ENCODE peak calls at places on chromosomes 12 and 14, in five cellular contexts. One of them, this sample, is unnamed.

GRCh38 chr14:94680498-94681288 is 68.5 kb downstream of the SERPINA3 start:
- DNase-seq in osteoblast: no peak
- DNase-seq in dorsolateral prefrontal cortex: no peak
- DNase-seq in RWPE2: peak
- DNase-seq in SK-N-SH: no peak
- DNase-seq in this sample: no peak

GRCh38 chr12:59452259-59452658 is 143.6 kb upstream of the SLC16A7 start:
- DNase-seq in osteoblast: peak
- DNase-seq in dorsolateral prefrontal cortex: no peak
- DNase-seq in RWPE2: no peak
- DNase-seq in SK-N-SH: no peak
- DNase-seq in this sample: peak

GRCh38 chr12:108879615-108880254 is at the start of gene DAO:
- DNase-seq in osteoblast: no peak
- DNase-seq in dorsolateral prefrontal cortex: no peak
- DNase-seq in RWPE2: no peak
- DNase-seq in SK-N-SH: no peak
- DNase-seq in this sample: no peak

GRCh38 chr12:80935076-80935475 is 2.7 kb downstream of the LIN7A start:
- DNase-seq in osteoblast: no peak
- DNase-seq in dorsolateral prefrontal cortex: no peak
- DNase-seq in RWPE2: no peak
- DNase-seq in SK-N-SH: no peak
- DNase-seq in this sample: no peak

GRCh38 chr14:24481622-24482324 is 26.3 kb downstream of the CMA1 start:
- DNase-seq in osteoblast: peak
- DNase-seq in dorsolateral prefrontal cortex: no peak
- DNase-seq in RWPE2: no peak
- DNase-seq in SK-N-SH: peak
- DNase-seq in this sample: no peak

GRCh38 chr14:97218713-97219355 is 421.7 kb downstream of the VRK1 start:
- DNase-seq in osteoblast: peak
- DNase-seq in dorsolateral prefrontal cortex: no peak
- DNase-seq in RWPE2: no peak
- DNase-seq in SK-N-SH: peak
- DNase-seq in this sample: no peak

GRCh38 chr14:101132051-101132541 is 228.6 kb upstream of the RTL1 start:
- DNase-seq in osteoblast: peak
- DNase-seq in dorsolateral prefrontal cortex: no peak
- DNase-seq in RWPE2: no peak
- DNase-seq in SK-N-SH: peak
- DNase-seq in this sample: no peak

GRCh38 chr12:75444444-75445136 is 36.0 kb upstream of the GLIPR1 start:
- DNase-seq in osteoblast: peak
- DNase-seq in dorsolateral prefrontal cortex: no peak
- DNase-seq in RWPE2: no peak
- DNase-seq in SK-N-SH: no peak
- DNase-seq in this sample: peak

GRCh38 chr12:32181498-32182175 is 75.0 kb downstream of the BICD1 start:
- DNase-seq in osteoblast: peak
- DNase-seq in dorsolateral prefrontal cortex: no peak
- DNase-seq in RWPE2: no peak
- DNase-seq in SK-N-SH: peak
- DNase-seq in this sample: no peak

GRCh38 chr12:89768586-89769482 is 60.2 kb upstream of the ATP2B1 start:
- DNase-seq in osteoblast: peak
- DNase-seq in dorsolateral prefrontal cortex: no peak
- DNase-seq in RWPE2: peak
- DNase-seq in SK-N-SH: no peak
- DNase-seq in this sample: peak

GRCh38 chr12:43836455-43836989 is 641 bp downstream of the TMEM117 start:
- DNase-seq in osteoblast: peak
- DNase-seq in dorsolateral prefrontal cortex: no peak
- DNase-seq in RWPE2: no peak
- DNase-seq in SK-N-SH: peak
- DNase-seq in this sample: no peak

GRCh38 chr14:68785817-68786490 is 6.9 kb downstream of the ZFP36L1 start:
- DNase-seq in osteoblast: peak
- DNase-seq in dorsolateral prefrontal cortex: no peak
- DNase-seq in RWPE2: peak
- DNase-seq in SK-N-SH: no peak
- DNase-seq in this sample: no peak

GRCh38 chr12:22687677-22688076 is 62.7 kb downstream of the ETNK1 start:
- DNase-seq in osteoblast: peak
- DNase-seq in dorsolateral prefrontal cortex: no peak
- DNase-seq in RWPE2: no peak
- DNase-seq in SK-N-SH: no peak
- DNase-seq in this sample: no peak

GRCh38 chr12:93537769-93538168 is 34.7 kb upstream of the SOCS2 start:
- DNase-seq in osteoblast: no peak
- DNase-seq in dorsolateral prefrontal cortex: no peak
- DNase-seq in RWPE2: no peak
- DNase-seq in SK-N-SH: no peak
- DNase-seq in this sample: no peak
- TF ChIP-seq CTCF in osteoblast: peak
- TF ChIP-seq CTCF in dorsolateral prefrontal cortex: no peak
- TF ChIP-seq CTCF in RWPE2: no peak
- TF ChIP-seq CTCF in SK-N-SH: peak
- TF ChIP-seq CTCF in this sample: no peak

GRCh38 chr14:20610002-20610765 is 19.0 kb upstream of the RNASE12 start:
- DNase-seq in osteoblast: peak
- DNase-seq in dorsolateral prefrontal cortex: peak
- DNase-seq in RWPE2: peak
- DNase-seq in SK-N-SH: peak
- DNase-seq in this sample: peak

GRCh38 chr14:20606902-20607242 is 15.7 kb upstream of the RNASE12 start:
- DNase-seq in osteoblast: no peak
- DNase-seq in dorsolateral prefrontal cortex: no peak
- DNase-seq in RWPE2: peak
- DNase-seq in SK-N-SH: no peak
- DNase-seq in this sample: no peak

GRCh38 chr14:20609215-20610001 is 18.2 kb upstream of the RNASE12 start:
- DNase-seq in osteoblast: peak
- DNase-seq in dorsolateral prefrontal cortex: peak
- DNase-seq in RWPE2: peak
- DNase-seq in SK-N-SH: peak
- DNase-seq in this sample: peak

GRCh38 chr14:20607617-20608016 is 16.4 kb upstream of the RNASE12 start:
- DNase-seq in osteoblast: no peak
- DNase-seq in dorsolateral prefrontal cortex: no peak
- DNase-seq in RWPE2: no peak
- DNase-seq in SK-N-SH: no peak
- DNase-seq in this sample: no peak

GRCh38 chr14:20608383-20609095 is 17.4 kb upstream of the RNASE12 start:
- DNase-seq in osteoblast: no peak
- DNase-seq in dorsolateral prefrontal cortex: no peak
- DNase-seq in RWPE2: no peak
- DNase-seq in SK-N-SH: no peak
- DNase-seq in this sample: no peak
- H3K4me3 ChIP-seq in osteoblast: no peak
- H3K4me3 ChIP-seq in dorsolateral prefrontal cortex: no peak
- H3K4me3 ChIP-seq in RWPE2: no peak
- H3K4me3 ChIP-seq in SK-N-SH: no peak
- H3K4me3 ChIP-seq in this sample: no peak

DNA sequence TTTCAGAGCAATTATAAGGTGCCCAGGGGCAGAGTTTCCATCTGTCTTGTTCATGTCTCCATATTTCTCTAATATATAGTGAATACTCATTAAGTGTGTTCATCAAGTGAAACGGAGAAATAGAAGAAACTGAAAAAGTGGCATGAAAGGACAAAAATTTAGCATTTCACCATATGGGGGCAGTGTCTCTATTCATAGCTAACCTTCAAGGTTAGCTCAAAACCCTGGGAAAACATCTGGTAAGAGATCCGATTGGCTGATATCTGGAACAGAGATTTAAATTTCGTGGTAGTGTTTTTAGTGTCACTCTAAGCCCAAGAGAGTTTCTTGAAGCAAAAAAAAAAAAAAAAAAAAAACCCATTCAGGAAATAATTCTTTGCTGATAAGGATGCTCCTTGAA is 367.5 kb downstream of the DAD1 start:
- DNase-seq in osteoblast: no peak
- DNase-seq in dorsolateral prefrontal cortex: no peak
- DNase-seq in RWPE2: no peak
- DNase-seq in SK-N-SH: peak
- DNase-seq in this sample: no peak
- TF ChIP-seq CTCF in osteoblast: peak
- TF ChIP-seq CTCF in dorsolateral prefrontal cortex: no peak
- TF ChIP-seq CTCF in RWPE2: peak
- TF ChIP-seq CTCF in SK-N-SH: peak
- TF ChIP-seq CTCF in this sample: peak

DNA sequence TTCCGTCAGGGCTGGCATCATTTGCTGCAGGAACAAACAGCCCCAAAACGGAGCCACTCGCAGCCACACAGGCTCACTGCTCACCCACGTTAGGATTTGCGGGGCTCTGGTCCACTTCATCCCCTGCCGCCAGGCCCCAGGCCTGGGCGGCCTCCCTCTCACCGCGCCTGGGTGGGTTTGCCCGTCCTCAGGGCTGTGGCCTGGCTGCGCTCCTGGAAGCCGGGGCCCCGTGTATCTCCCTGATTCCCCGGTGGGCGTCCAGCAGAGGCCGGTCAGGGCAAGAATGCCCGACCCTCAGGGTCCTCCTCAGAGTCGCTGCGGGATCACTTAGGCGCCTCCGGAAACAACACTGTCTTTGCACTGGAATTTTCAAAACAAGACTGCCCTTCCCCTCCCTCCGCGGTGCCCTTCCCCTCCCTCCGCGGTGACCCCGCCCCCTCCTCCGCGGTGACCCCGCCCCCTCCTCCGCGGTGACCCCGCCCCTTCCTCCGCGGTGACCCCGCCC is 15.7 kb upstream of the FBRSL1 start:
- DNase-seq in osteoblast: no peak
- DNase-seq in dorsolateral prefrontal cortex: no peak
- DNase-seq in RWPE2: no peak
- DNase-seq in SK-N-SH: peak
- DNase-seq in this sample: no peak
- H3K4me3 ChIP-seq in osteoblast: no peak
- H3K4me3 ChIP-seq in dorsolateral prefrontal cortex: no peak
- H3K4me3 ChIP-seq in RWPE2: no peak
- H3K4me3 ChIP-seq in SK-N-SH: peak
- H3K4me3 ChIP-seq in this sample: no peak

GRCh38 chr14:78178071-78178470 is 7.9 kb downstream of the NRXN3 start:
- DNase-seq in osteoblast: no peak
- DNase-seq in dorsolateral prefrontal cortex: no peak
- DNase-seq in RWPE2: no peak
- DNase-seq in SK-N-SH: no peak
- DNase-seq in this sample: no peak
- TF ChIP-seq CTCF in osteoblast: no peak
- TF ChIP-seq CTCF in dorsolateral prefrontal cortex: no peak
- TF ChIP-seq CTCF in RWPE2: no peak
- TF ChIP-seq CTCF in SK-N-SH: no peak
- TF ChIP-seq CTCF in this sample: no peak

GRCh38 chr12:130737731-130738130 is 21.6 kb upstream of the RIMBP2 start:
- DNase-seq in osteoblast: no peak
- DNase-seq in dorsolateral prefrontal cortex: no peak
- DNase-seq in RWPE2: no peak
- DNase-seq in SK-N-SH: no peak
- DNase-seq in this sample: no peak
- H3K4me3 ChIP-seq in osteoblast: no peak
- H3K4me3 ChIP-seq in dorsolateral prefrontal cortex: no peak
- H3K4me3 ChIP-seq in RWPE2: no peak
- H3K4me3 ChIP-seq in SK-N-SH: no peak
- H3K4me3 ChIP-seq in this sample: no peak

GRCh38 chr14:36245223-36245622 is 68.7 kb upstream of the PTCSC3 start:
- DNase-seq in osteoblast: no peak
- DNase-seq in dorsolateral prefrontal cortex: no peak
- DNase-seq in RWPE2: no peak
- DNase-seq in SK-N-SH: no peak
- DNase-seq in this sample: no peak

GRCh38 chr14:36243183-36243582 is 66.7 kb upstream of the PTCSC3 start:
- DNase-seq in osteoblast: no peak
- DNase-seq in dorsolateral prefrontal cortex: no peak
- DNase-seq in RWPE2: no peak
- DNase-seq in SK-N-SH: no peak
- DNase-seq in this sample: no peak

GRCh38 chr14:36238666-36239363 is 62.3 kb upstream of the PTCSC3 start:
- DNase-seq in osteoblast: no peak
- DNase-seq in dorsolateral prefrontal cortex: no peak
- DNase-seq in RWPE2: no peak
- DNase-seq in SK-N-SH: no peak
- DNase-seq in this sample: peak

GRCh38 chr14:36241183-36241582 is 64.7 kb upstream of the PTCSC3 start:
- DNase-seq in osteoblast: no peak
- DNase-seq in dorsolateral prefrontal cortex: no peak
- DNase-seq in RWPE2: no peak
- DNase-seq in SK-N-SH: no peak
- DNase-seq in this sample: no peak
- TF ChIP-seq CTCF in osteoblast: no peak
- TF ChIP-seq CTCF in dorsolateral prefrontal cortex: peak
- TF ChIP-seq CTCF in RWPE2: peak
- TF ChIP-seq CTCF in SK-N-SH: peak
- TF ChIP-seq CTCF in this sample: peak

GRCh38 chr14:49868720-49869114 is 16.1 kb upstream of the NEMF start:
- DNase-seq in osteoblast: no peak
- DNase-seq in dorsolateral prefrontal cortex: no peak
- DNase-seq in RWPE2: no peak
- DNase-seq in SK-N-SH: no peak
- DNase-seq in this sample: no peak
- H3K4me3 ChIP-seq in osteoblast: peak
- H3K4me3 ChIP-seq in dorsolateral prefrontal cortex: peak
- H3K4me3 ChIP-seq in RWPE2: peak
- H3K4me3 ChIP-seq in SK-N-SH: peak
- H3K4me3 ChIP-seq in this sample: peak

GRCh38 chr12:42588981-42589464 is 523 bp downstream of the PRICKLE1 start:
- DNase-seq in osteoblast: peak
- DNase-seq in dorsolateral prefrontal cortex: peak
- DNase-seq in RWPE2: no peak
- DNase-seq in SK-N-SH: peak
- DNase-seq in this sample: no peak
- TF ChIP-seq CTCF in osteoblast: peak
- TF ChIP-seq CTCF in dorsolateral prefrontal cortex: no peak
- TF ChIP-seq CTCF in RWPE2: peak
- TF ChIP-seq CTCF in SK-N-SH: peak
- TF ChIP-seq CTCF in this sample: peak

DNA sequence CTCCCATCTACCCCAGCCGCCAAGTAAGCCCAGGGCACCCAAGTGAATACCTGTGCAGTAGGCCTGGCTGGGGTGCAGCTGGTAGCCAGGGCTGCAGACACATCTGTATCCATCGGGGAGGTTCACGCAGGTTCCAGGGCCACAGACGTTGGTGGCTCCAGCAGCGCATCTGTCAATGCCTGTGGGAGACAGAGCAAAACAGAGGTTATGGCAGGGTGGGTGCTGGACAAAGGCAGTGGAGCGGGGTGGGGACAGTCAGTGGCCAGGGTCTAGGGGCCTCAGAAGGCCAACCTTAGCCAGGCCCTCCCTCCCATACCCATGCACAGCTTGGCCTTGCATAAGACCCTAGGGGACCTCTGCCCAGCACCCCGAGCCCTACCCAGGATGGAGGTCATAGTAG is 29.2 kb downstream of the ISCA2 start:
- DNase-seq in osteoblast: no peak
- DNase-seq in dorsolateral prefrontal cortex: no peak
- DNase-seq in RWPE2: no peak
- DNase-seq in SK-N-SH: no peak
- DNase-seq in this sample: no peak
- H3K4me3 ChIP-seq in osteoblast: no peak
- H3K4me3 ChIP-seq in dorsolateral prefrontal cortex: no peak
- H3K4me3 ChIP-seq in RWPE2: no peak
- H3K4me3 ChIP-seq in SK-N-SH: no peak
- H3K4me3 ChIP-seq in this sample: no peak

This sample was measured in AG04450.